ENCODE peak calls at places on chromosomes 16 and 17, in six cellular contexts. R is K562, B is GM12878, G is HepG2, E is WTC11, J is H1. Z is an unnamed sample.

GRCh38 chr16:88681709-88682451 is 4.4 kb downstream of the SNAI3 start:
- DNase-seq in G (no peak), B (peak), R (no peak), E (no peak), J (no peak), Z (no peak)

GRCh38 chr17:59893617-59894100 is 738 bp downstream of the RPS6KB1 start:
- DNase-seq in R (peak), B (no peak), J (no peak), G (peak), E (no peak), Z (peak)

GRCh38 chr17:49197346-49197998 is 12.9 kb downstream of the GNGT2 start:
- DNase-seq in G (no peak), R (no peak), E (no peak), B (no peak), J (no peak), Z (no peak)

GRCh38 chr16:81500833-81501521 is 56.4 kb downstream of the CMIP start:
- DNase-seq in G (no peak), B (no peak), J (no peak), R (no peak), E (no peak), Z (no peak)

GRCh38 chr16:72560617-72561016 is 388.7 kb upstream of the PMFBP1 start:
- DNase-seq in B (no peak), R (no peak), E (no peak), G (peak), J (no peak), Z (no peak)

GRCh38 chr16:12582696-12583095 is 221.0 kb downstream of the CPPED1 start:
- DNase-seq in J (no peak), R (no peak), B (no peak), G (no peak), E (no peak), Z (no peak)

GRCh38 chr17:64778367-64779290 is 116.5 kb upstream of the SMURF2 start:
- DNase-seq in B (no peak), R (no peak), J (no peak), E (peak), G (no peak), Z (peak)

GRCh38 chr16:51201604-51202003 is 50.5 kb upstream of the SALL1 start:
- DNase-seq in E (no peak), R (no peak), B (no peak), G (no peak), J (no peak), Z (peak)

DNA sequence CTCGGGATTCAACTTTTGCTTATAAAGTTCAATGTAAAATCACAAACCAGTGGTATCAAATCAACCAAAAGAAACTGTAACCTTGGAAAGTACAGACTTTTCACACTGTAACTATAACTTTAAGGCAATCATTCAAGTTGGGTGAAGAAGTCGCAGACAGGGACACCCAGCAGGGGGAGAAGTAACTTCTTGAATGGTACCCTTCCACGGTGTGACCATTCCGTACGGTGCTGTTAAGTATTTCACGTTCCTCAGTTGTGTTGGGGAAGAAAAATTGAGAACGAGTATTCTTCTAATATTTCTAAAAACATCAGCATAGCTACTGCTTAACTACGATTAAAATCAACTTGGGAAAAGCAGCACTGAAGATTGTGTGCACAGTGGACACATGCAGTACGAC is 55.8 kb downstream of the MYH10 start:
- DNase-seq in J (no peak), B (no peak), E (no peak), G (peak), R (no peak), Z (peak)
- TF ChIP-seq CREB1 in J (no peak), B (no peak), E (no peak), G (no peak), R (no peak), Z (no peak)

GRCh38 chr16:83689385-83689831 is 118.4 kb upstream of the HSBP1 start:
- DNase-seq in J (no peak), R (no peak), G (no peak), E (no peak), B (peak), Z (peak)
- TF ChIP-seq CREB1 in J (no peak), R (no peak), G (no peak), E (no peak), B (no peak), Z (no peak)

GRCh38 chr16:85465328-85466307 is 147.5 kb upstream of the GSE1 start:
- DNase-seq in J (no peak), G (peak), E (no peak), R (no peak), B (no peak), Z (no peak)
- TF ChIP-seq CREB1 in J (no peak), G (no peak), E (no peak), R (no peak), B (no peak), Z (no peak)

GRCh38 chr17:41464682-41465081 is 2.5 kb downstream of the KRT32 start:
- DNase-seq in G (no peak), E (no peak), J (no peak), B (no peak), R (no peak), Z (no peak)
- TF ChIP-seq CREB1 in G (no peak), E (no peak), J (no peak), B (no peak), R (no peak), Z (no peak)

Z was measured in GM23338.